ENCODE peak calls at places on chromosomes 11 and 22, in ten cellular contexts. Q is stimulated activated CD4-positive, alpha-beta T cell treated with anti-CD3 and anti-CD28 coated beads, Interleukin-1b, Interleukin-23, amount 100 ng/mL, for 1 hour; T is T-helper 1 cell; S is psoas muscle; E is left cardiac atrium; Y is cardiac septum; I is stimulated activated CD8-positive, alpha-beta memory T cell treated with anti-CD3 and anti-CD28 coated beads, Interleukin-7, amount 100 ng/mL, for 48 hours; V is astrocyte of the spinal cord; O is omental fat pad; W is A172. Z is an unnamed sample.

GRCh38 chr22:30861688-30862552 is 106.7 kb downstream of the MORC2 start:
- DNase-seq in S (no peak), E (no peak), W (no peak), T (no peak), Q (no peak), V (no peak), O (no peak), I (no peak), Y (no peak), Z (peak; percentile 59)

GRCh38 chr22:26259510-26259909 is 90.2 kb downstream of the SEZ6L start:
- DNase-seq in E (no peak), T (no peak), I (no peak), V (peak; percentile 1), Y (no peak), Q (no peak), S (no peak), O (no peak), W (peak; percentile 13), Z (no peak)

GRCh38 chr22:49433044-49433443 is 394.6 kb downstream of the BRD1 start:
- DNase-seq in O (no peak), S (no peak), W (no peak), V (no peak), Y (no peak), T (no peak), I (no peak), E (no peak), Q (no peak), Z (peak; percentile 25)

GRCh38 chr11:82790723-82791487 is 57.2 kb upstream of the FAM181B start:
- DNase-seq in E (peak; percentile 42), Y (no peak), Q (no peak), V (peak; percentile 8), T (no peak), I (no peak), W (peak; percentile 6), O (no peak), S (no peak), Z (no peak)

GRCh38 chr22:28950567-28951411 is 67.4 kb downstream of the ZNRF3 start:
- DNase-seq in O (no peak), W (no peak), E (no peak), T (no peak), V (no peak), S (no peak), I (no peak), Q (no peak), Y (no peak), Z (no peak)

GRCh38 chr11:70580036-70580805 is 181.9 kb downstream of the CTTN start:
- DNase-seq in W (peak; percentile 40), I (no peak), Y (peak; percentile 63), S (peak; percentile 47), V (no peak), O (no peak), T (no peak), E (no peak), Q (no peak), Z (no peak)

GRCh38 chr22:37080438-37080837 is 28.9 kb downstream of the KCTD17 start:
- DNase-seq in E (no peak), I (peak; percentile 33), O (no peak), V (no peak), Q (no peak), T (no peak), S (no peak), Y (no peak), W (no peak), Z (no peak)

GRCh38 chr11:8531312-8531711 is 62.7 kb downstream of the STK33 start:
- DNase-seq in E (peak; percentile 30), T (no peak), O (no peak), I (no peak), Y (no peak), W (peak; percentile 4), V (no peak), Q (no peak), S (no peak), Z (no peak)

GRCh38 chr11:57410287-57410686 is 16.6 kb downstream of the SLC43A3 start:
- DNase-seq in W (no peak), I (no peak), V (peak; percentile 87), T (no peak), O (no peak), Q (no peak), S (no peak), E (no peak), Y (peak; percentile 4), Z (no peak)

GRCh38 chr11:43699879-43700278 is 19.3 kb downstream of the HSD17B12 start:
- DNase-seq in Q (no peak), S (no peak), W (no peak), V (no peak), I (no peak), Y (no peak), T (no peak), E (no peak), O (no peak), Z (no peak)

GRCh38 chr22:17077255-17077654 is 7.5 kb upstream of the IL17RA start:
- DNase-seq in S (no peak), W (peak; percentile 72), E (no peak), T (no peak), I (no peak), V (peak; percentile 71), O (no peak), Y (no peak), Q (no peak), Z (no peak)

GRCh38 chr11:133950874-133951483 is 5.8 kb downstream of the IGSF9B start:
- DNase-seq in W (no peak), Q (no peak), E (peak; percentile 69), I (no peak), O (no peak), V (no peak), S (no peak), T (no peak), Y (peak; percentile 90), Z (no peak)

GRCh38 chr11:35005156-35005780 is 88.8 kb downstream of the PDHX start:
- DNase-seq in I (no peak), Y (no peak), Q (no peak), S (no peak), O (no peak), T (no peak), E (no peak), V (no peak), W (no peak), Z (no peak)

GRCh38 chr22:26308467-26308866 is 120.6 kb upstream of the ASPHD2 start:
- DNase-seq in I (no peak), E (no peak), W (no peak), Q (no peak), V (no peak), S (no peak), O (no peak), Y (no peak), T (no peak), Z (no peak)

GRCh38 chr11:59289356-59289755 is 69.3 kb upstream of the OR5AN1 start:
- DNase-seq in I (no peak), Q (no peak), W (no peak), Y (no peak), T (no peak), V (no peak), O (no peak), S (no peak), E (no peak), Z (no peak)

GRCh38 chr11:111978028-111978771 is 41.1 kb downstream of the DIXDC1 start:
- DNase-seq in T (no peak), Y (no peak), E (peak; percentile 73), V (peak; percentile 83), S (peak; percentile 61), I (no peak), Q (no peak), O (no peak), W (peak; percentile 54), Z (peak; percentile 87)

GRCh38 chr11:66362481-66363147 is 8.9 kb downstream of the SLC29A2 start:
- DNase-seq in Q (no peak), W (no peak), T (no peak), Y (no peak), O (no peak), S (peak; percentile 30), E (no peak), V (no peak), I (no peak), Z (no peak)

GRCh38 chr11:113275602-113276001 is 38.8 kb upstream of the TTC12 start:
- DNase-seq in V (no peak), O (no peak), T (no peak), Y (no peak), I (no peak), Q (no peak), W (no peak), S (no peak), E (no peak), Z (no peak)

GRCh38 chr11:20934521-20934920 is 265.1 kb downstream of the NELL1 start:
- DNase-seq in V (no peak), S (no peak), E (no peak), I (no peak), Y (no peak), Q (no peak), T (no peak), W (no peak), O (no peak), Z (no peak)

GRCh38 chr11:7473702-7474101 is 11.6 kb upstream of the OLFML1 start:
- DNase-seq in E (no peak), W (no peak), I (no peak), Q (no peak), Y (no peak), T (no peak), O (no peak), V (no peak), S (no peak), Z (no peak)

GRCh38 chr11:102390667-102391449 is 43.8 kb downstream of the BIRC2 start:
- DNase-seq in T (peak; percentile 42), O (peak; percentile 48), Q (peak; percentile 13), S (peak; percentile 75), I (peak; percentile 15), V (peak; percentile 60), Y (peak; percentile 82), W (peak; percentile 50), E (peak; percentile 63), Z (peak; percentile 49)

Z was measured in lower leg skin.